ENCODE peak calls at places on chromosome 17, in four cellular contexts. U, T, D and M are unnamed samples.

GRCh38 chr17:50947844-50948514 is 81.8 kb upstream of the TOB1 start:
- DNase-seq in D (no peak), T (no peak), U (peak), M (no peak)

GRCh38 chr17:75843577-75844529 is at the start of gene UNC13D:
- DNase-seq in D (no peak), U (no peak), T (no peak), M (no peak)

GRCh38 chr17:13967416-13967815 is 101.9 kb upstream of the COX10 start:
- DNase-seq in U (no peak), D (no peak), T (no peak), M (no peak)

GRCh38 chr17:46819906-46820351 is 1.4 kb upstream of the WNT3 start:
- DNase-seq in T (no peak), U (no peak), D (no peak), M (no peak)

GRCh38 chr17:60139438-60140285 is 10.1 kb upstream of the CA4 start:
- DNase-seq in U (peak), D (no peak), T (peak), M (peak)

GRCh38 chr17:79953335-79953734 is 82.3 kb downstream of the TBC1D16 start:
- DNase-seq in T (no peak), U (no peak), D (no peak), M (no peak)

GRCh38 chr17:6706996-6707395 is 6.2 kb downstream of the SLC13A5 start:
- DNase-seq in D (no peak), T (no peak), U (no peak), M (no peak)

GRCh38 chr17:59769891-59770290 is 62.4 kb downstream of the VMP1 start:
- DNase-seq in D (no peak), U (no peak), T (no peak), M (no peak)

DNA sequence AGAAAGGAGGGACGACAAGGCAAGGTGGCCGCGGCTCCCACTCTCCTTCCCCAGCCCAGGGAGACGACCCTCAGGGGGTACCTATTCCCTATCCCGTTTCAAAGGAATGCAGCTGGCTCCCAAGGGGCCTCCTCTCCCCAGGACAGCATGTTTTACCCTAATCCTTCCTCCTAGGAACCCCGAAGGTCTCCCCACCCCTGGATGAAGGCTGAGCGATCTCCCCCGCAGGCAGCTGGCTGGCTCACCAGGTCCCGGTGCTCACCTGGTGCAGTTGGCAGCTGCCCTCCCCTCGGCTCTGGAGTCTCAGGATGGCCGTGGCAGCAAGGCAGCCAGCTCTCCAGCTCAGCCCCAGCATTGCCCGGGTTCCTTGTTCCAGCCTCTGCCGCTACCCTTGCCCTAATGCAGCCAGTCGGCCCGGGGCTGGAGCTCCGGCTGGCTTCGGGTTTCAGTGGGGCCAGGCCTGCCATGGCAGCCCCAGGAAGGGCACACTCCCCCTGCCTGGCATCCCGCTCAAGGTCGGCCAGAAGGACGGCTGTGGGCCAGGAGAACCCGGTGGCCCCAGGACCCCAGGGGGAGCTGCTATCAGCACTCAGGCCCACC is 4.6 kb downstream of the CLUH start:
- DNase-seq in D (no peak), U (no peak), T (no peak), M (no peak)
- H3K4me3 ChIP-seq in D (no peak), U (no peak), T (no peak), M (no peak)

GRCh38 chr17:1304522-1304921 is 25.1 kb downstream of the TRARG1 start:
- DNase-seq in U (no peak), D (no peak), T (no peak), M (no peak)
- TF ChIP-seq CTCF in U (no peak), D (no peak), T (no peak), M (no peak)

GRCh38 chr17:63997341-63998048 is 656 bp upstream of the PRR29 start:
- DNase-seq in D (no peak), T (no peak), U (no peak), M (no peak)
- H3K4me3 ChIP-seq in D (peak), T (peak), U (peak), M (peak)

GRCh38 chr17:66426397-66427033 is 124.1 kb downstream of the PRKCA start:
- DNase-seq in T (no peak), U (no peak), D (no peak), M (peak)
- TF ChIP-seq CTCF in T (no peak), U (no peak), D (peak), M (peak)